ENCODE peak calls at places on chromosomes 3 and 15, in eight cellular contexts. Y is lung, G is brain microvascular endothelial cell, T is A549, U is nephron progenitor cell, P is tibial artery, W is HFFc6, F is SK-N-SH. M is an unnamed sample.

GRCh38 chr3:123809597-123809996 is 74.5 kb downstream of the MYLK start:
- DNase-seq in T (no peak), P (no peak), U (no peak), F (no peak), G (peak; percentile 69), W (peak; percentile 45), Y (no peak), M (no peak)

GRCh38 chr3:177624523-177625495 is 427.5 kb upstream of the TBL1XR1 start:
- DNase-seq in Y (no peak), U (no peak), P (no peak), W (no peak), T (no peak), F (no peak), G (no peak), M (no peak)

GRCh38 chr3:49493901-49494300 is 23.8 kb downstream of the DAG1 start:
- DNase-seq in T (no peak), U (no peak), Y (no peak), G (no peak), F (no peak), P (no peak), W (no peak), M (no peak)

GRCh38 chr15:75001310-75001709 is 5.9 kb downstream of the SCAMP5 start:
- DNase-seq in U (no peak), T (no peak), W (no peak), G (no peak), Y (no peak), P (no peak), F (no peak), M (no peak)

GRCh38 chr3:100558233-100558632 is 51.2 kb upstream of the ADGRG7 start:
- DNase-seq in F (no peak), W (no peak), P (no peak), U (no peak), G (no peak), Y (no peak), T (no peak), M (no peak)

GRCh38 chr3:187852842-187853727 is 107.8 kb upstream of the BCL6 start:
- DNase-seq in U (no peak), F (no peak), W (no peak), P (no peak), Y (no peak), T (peak; percentile 18), G (no peak), M (no peak)

GRCh38 chr15:50247819-50248650 is 17.5 kb downstream of the HDC start:
- DNase-seq in T (no peak), P (no peak), G (peak; percentile 16), F (no peak), W (no peak), Y (no peak), U (no peak), M (no peak)

GRCh38 chr15:70095387-70096214 is 2.1 kb downstream of the TLE3 start:
- DNase-seq in P (peak; percentile 73), W (no peak), G (no peak), F (peak; percentile 75), U (peak; percentile 41), T (no peak), Y (no peak), M (peak; percentile 57)

GRCh38 chr15:88785217-88785616 is 18.0 kb upstream of the ACAN start:
- DNase-seq in U (no peak), Y (no peak), T (no peak), F (no peak), P (no peak), G (no peak), W (no peak), M (no peak)

GRCh38 chr3:128095222-128095703 is 28.3 kb downstream of the RUVBL1 start:
- DNase-seq in W (peak; percentile 86), T (peak; percentile 71), Y (peak; percentile 80), F (peak; percentile 86), U (peak; percentile 85), P (peak; percentile 82), G (peak; percentile 79), M (peak; percentile 79)

GRCh38 chr15:70672081-70672480 is 91.3 kb downstream of the UACA start:
- DNase-seq in W (no peak), U (no peak), F (no peak), P (no peak), T (no peak), Y (no peak), G (no peak), M (no peak)

GRCh38 chr3:141561426-141562034 is 74.7 kb downstream of the RASA2 start:
- DNase-seq in P (no peak), W (peak; percentile 48), T (peak; percentile 81), F (peak; percentile 47), Y (no peak), G (peak; percentile 25), U (peak; percentile 35), M (peak; percentile 9)

GRCh38 chr3:139457066-139457465 is 19.2 kb downstream of the RBP2 start:
- DNase-seq in G (no peak), T (no peak), F (no peak), Y (no peak), U (no peak), W (no peak), P (no peak), M (no peak)

GRCh38 chr3:35393916-35394315 is 245.4 kb upstream of the ARPP21 start:
- DNase-seq in U (peak; percentile 2), G (peak; percentile 58), T (no peak), Y (no peak), W (no peak), P (no peak), F (peak; percentile 17), M (no peak)

GRCh38 chr3:22284559-22284958 is 533.5 kb upstream of the ZNF385D start:
- DNase-seq in F (no peak), T (no peak), W (no peak), Y (no peak), G (peak; percentile 42), U (no peak), P (no peak), M (no peak)

DNA sequence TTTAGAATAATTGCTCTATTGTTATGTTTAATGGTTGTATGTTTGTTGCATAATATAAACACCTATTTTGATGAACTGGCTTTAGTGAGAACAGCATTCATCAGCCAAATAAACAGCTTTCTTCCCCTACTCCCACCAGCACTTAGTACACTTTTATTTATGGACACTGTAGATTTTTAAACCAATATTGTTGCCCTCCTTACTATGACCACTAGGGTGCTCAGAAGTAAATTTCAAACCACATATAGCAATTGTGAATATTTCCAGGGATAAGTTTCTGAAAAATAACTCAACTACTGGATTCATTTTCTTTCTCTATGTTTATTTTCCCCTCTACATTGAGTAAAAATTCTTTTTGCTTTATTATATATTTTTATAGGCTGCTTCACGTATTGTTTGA is 84.7 kb upstream of the PTX3 start:
- DNase-seq in F (no peak), P (no peak), T (no peak), Y (no peak), G (no peak), W (no peak), U (no peak), M (no peak)
- TF ChIP-seq CTCF in F (peak; percentile 45), P (no peak), T (no peak), Y (no peak), G (peak; percentile 7), W (peak; percentile 72), U (peak; percentile 14), M (no peak)

GRCh38 chr15:29134641-29135071 is 135.0 kb downstream of the NSMCE3 start:
- DNase-seq in T (no peak), W (no peak), Y (no peak), U (no peak), F (peak; percentile 52), G (no peak), P (no peak), M (no peak)
- TF ChIP-seq CTCF in T (no peak), W (no peak), Y (no peak), U (no peak), F (no peak), G (no peak), P (no peak), M (no peak)

GRCh38 chr3:89314454-89314853 is 207.0 kb downstream of the EPHA3 start:
- DNase-seq in T (peak; percentile 14), P (no peak), W (no peak), F (no peak), U (peak; percentile 12), G (peak; percentile 63), Y (no peak), M (peak; percentile 39)
- TF ChIP-seq CTCF in T (no peak), P (no peak), W (peak; percentile 17), F (peak; percentile 44), U (no peak), G (peak; percentile 55), Y (no peak), M (peak; percentile 44)

GRCh38 chr15:37882640-37883039 is 51.8 kb upstream of the TMCO5A start:
- DNase-seq in Y (no peak), P (no peak), G (no peak), T (no peak), U (no peak), W (no peak), F (no peak), M (no peak)

GRCh38 chr15:37880835-37881153 is 53.6 kb upstream of the TMCO5A start:
- DNase-seq in F (no peak), G (no peak), U (no peak), T (no peak), P (no peak), Y (no peak), W (no peak), M (no peak)

GRCh38 chr15:37877851-37878577 is 56.4 kb upstream of the TMCO5A start:
- DNase-seq in F (no peak), T (no peak), G (peak; percentile 81), W (peak; percentile 85), P (no peak), Y (no peak), U (no peak), M (no peak)

GRCh38 chr15:37881237-37882013 is 53.0 kb upstream of the TMCO5A start:
- DNase-seq in G (no peak), T (no peak), P (no peak), W (no peak), U (no peak), Y (no peak), F (no peak), M (no peak)

GRCh38 chr15:37880009-37880834 is 54.2 kb upstream of the TMCO5A start:
- DNase-seq in F (no peak), G (peak; percentile 44), P (no peak), W (peak; percentile 53), T (peak; percentile 22), U (peak; percentile 29), Y (no peak), M (peak; percentile 74)
- TF ChIP-seq CTCF in F (peak; percentile 92), G (peak; percentile 87), P (peak; percentile 62), W (peak; percentile 94), T (peak; percentile 56), U (peak; percentile 87), Y (no peak), M (peak; percentile 68)